ENCODE peak calls at places on chromosomes 16 and 17, in seven cellular contexts. H is stimulated activated CD8-positive, alpha-beta memory T cell treated with anti-CD3 and anti-CD28 coated beads, Interleukin-4, amount 100 ng/mL, for 1 hour; L is mammary epithelial cell; O is naive thymus-derived CD8-positive, alpha-beta T cell; K is NCI-H1694 treated with DMSO at 0.1 percent for 48 hours; X is AG04450; Z is mesothelial cell of epicardium. C is an unnamed sample.

GRCh38 chr16:49469930-49470451 is 96.4 kb downstream of the C16orf78 start:
- DNase-seq in H (no peak), L (no peak), O (no peak), K (peak), X (no peak), Z (peak), C (no peak)

GRCh38 chr17:9645858-9646555 is 690 bp downstream of the USP43 start:
- DNase-seq in H (no peak), L (peak), O (no peak), K (no peak), X (no peak), Z (peak), C (no peak)

GRCh38 chr17:54662978-54663876 is 237.4 kb upstream of the TOM1L1 start:
- DNase-seq in H (no peak), L (no peak), O (no peak), K (no peak), X (no peak), Z (no peak), C (no peak)

GRCh38 chr17:79779088-79779529 is 1.2 kb downstream of the CBX2 start:
- DNase-seq in H (no peak), L (no peak), O (no peak), K (no peak), X (no peak), Z (no peak), C (no peak)

GRCh38 chr17:2071024-2071385 is 16.1 kb downstream of the HIC1 start:
- DNase-seq in H (no peak), L (no peak), O (no peak), K (no peak), X (no peak), Z (no peak), C (no peak)

GRCh38 chr17:81519284-81520020 is 6.9 kb upstream of the ACTG1 start:
- DNase-seq in H (no peak), L (peak), O (peak), K (no peak), X (no peak), Z (peak), C (no peak)

GRCh38 chr17:76447931-76448652 is 4.9 kb downstream of the UBE2O start:
- DNase-seq in H (no peak), L (peak), O (no peak), K (no peak), X (no peak), Z (no peak), C (no peak)

GRCh38 chr16:65010136-65010535 is 111.7 kb downstream of the CDH11 start:
- DNase-seq in H (no peak), L (no peak), O (no peak), K (peak), X (no peak), Z (no peak), C (no peak)

GRCh38 chr17:64505320-64506200 is 529 bp downstream of the DDX5 start:
- DNase-seq in H (peak), L (peak), O (peak), K (peak), X (peak), Z (peak), C (peak)

GRCh38 chr17:45834471-45835396 is 9.9 kb upstream of the SPPL2C start:
- DNase-seq in H (no peak), L (no peak), O (no peak), K (no peak), X (no peak), Z (no peak), C (no peak)

GRCh38 chr17:33493566-33493965 is 200.5 kb upstream of the ASIC2 start:
- DNase-seq in H (no peak), L (no peak), O (no peak), K (no peak), X (no peak), Z (no peak), C (no peak)

GRCh38 chr17:41659813-41660212 is 28.9 kb upstream of the EIF1 start:
- DNase-seq in H (no peak), L (no peak), O (no peak), K (no peak), X (no peak), Z (no peak), C (no peak)

GRCh38 chr17:82941021-82942001 is 101.5 kb upstream of the ZNF750 start:
- DNase-seq in H (no peak), L (no peak), O (no peak), K (no peak), X (no peak), Z (no peak), C (no peak)

GRCh38 chr16:49453983-49454382 is 80.4 kb downstream of the C16orf78 start:
- DNase-seq in H (no peak), L (no peak), O (no peak), K (no peak), X (no peak), Z (no peak), C (no peak)

GRCh38 chr16:2470603-2471015 is 488 bp upstream of the NTN3 start:
- DNase-seq in H (no peak), L (no peak), O (no peak), K (peak), X (no peak), Z (no peak), C (no peak)

GRCh38 chr16:49766280-49766679 is 89.6 kb downstream of the ZNF423 start:
- DNase-seq in H (no peak), L (no peak), O (no peak), K (no peak), X (no peak), Z (no peak), C (no peak)

GRCh38 chr17:49242813-49243212 is 12.2 kb upstream of the PHOSPHO1 start:
- DNase-seq in H (no peak), L (no peak), O (no peak), K (no peak), X (no peak), Z (no peak), C (no peak)

C was measured in pulmonary artery endothelial cell.